ENCODE peak calls at places on chromosome 5, in nine cellular contexts. One of them, this sample, is unnamed.

GRCh38 chr5:126686451-126687126 is 85.8 kb downstream of the PHAX start:
- DNase-seq in aorta: no peak
- DNase-seq in OCI-M1: peak; percentile 0
- DNase-seq in NCI-H2081: no peak
- DNase-seq in midbrain: no peak
- DNase-seq in stimulated activated CD8-positive, alpha-beta memory T cell treated with anti-CD3 and anti-CD28 coated beads, Interleukin-4, amount 100 ng/mL, for 24 hours: no peak
- DNase-seq in osteocyte: peak; percentile 54
- DNase-seq in pancreas: no peak
- DNase-seq in naive B cell: no peak
- DNase-seq in this sample: no peak

GRCh38 chr5:102154291-102154690 is 141.8 kb downstream of the SLCO4C1 start:
- DNase-seq in NCI-H2081: no peak
- DNase-seq in pancreas: no peak
- DNase-seq in naive B cell: no peak
- DNase-seq in osteocyte: no peak
- DNase-seq in OCI-M1: no peak
- DNase-seq in midbrain: no peak
- DNase-seq in stimulated activated CD8-positive, alpha-beta memory T cell treated with anti-CD3 and anti-CD28 coated beads, Interleukin-4, amount 100 ng/mL, for 24 hours: no peak
- DNase-seq in aorta: no peak
- DNase-seq in this sample: no peak

GRCh38 chr5:76402251-76402879 is 720 bp upstream of the IQGAP2 start:
- DNase-seq in midbrain: no peak
- DNase-seq in stimulated activated CD8-positive, alpha-beta memory T cell treated with anti-CD3 and anti-CD28 coated beads, Interleukin-4, amount 100 ng/mL, for 24 hours: peak; percentile 72
- DNase-seq in aorta: no peak
- DNase-seq in OCI-M1: peak; percentile 87
- DNase-seq in NCI-H2081: no peak
- DNase-seq in naive B cell: peak; percentile 76
- DNase-seq in pancreas: no peak
- DNase-seq in osteocyte: no peak
- DNase-seq in this sample: peak; percentile 57

GRCh38 chr5:129461816-129462396 is 1.8 kb downstream of the ADAMTS19 start:
- DNase-seq in OCI-M1: no peak
- DNase-seq in osteocyte: no peak
- DNase-seq in NCI-H2081: no peak
- DNase-seq in aorta: no peak
- DNase-seq in midbrain: no peak
- DNase-seq in pancreas: no peak
- DNase-seq in naive B cell: no peak
- DNase-seq in stimulated activated CD8-positive, alpha-beta memory T cell treated with anti-CD3 and anti-CD28 coated beads, Interleukin-4, amount 100 ng/mL, for 24 hours: no peak
- DNase-seq in this sample: no peak

GRCh38 chr5:130964238-130965192 is 200.5 kb downstream of the HINT1 start:
- DNase-seq in NCI-H2081: no peak
- DNase-seq in pancreas: no peak
- DNase-seq in OCI-M1: no peak
- DNase-seq in midbrain: no peak
- DNase-seq in stimulated activated CD8-positive, alpha-beta memory T cell treated with anti-CD3 and anti-CD28 coated beads, Interleukin-4, amount 100 ng/mL, for 24 hours: no peak
- DNase-seq in naive B cell: no peak
- DNase-seq in osteocyte: no peak
- DNase-seq in aorta: no peak
- DNase-seq in this sample: no peak

GRCh38 chr5:43833966-43834365 is 231.0 kb downstream of the NNT start:
- DNase-seq in pancreas: no peak
- DNase-seq in osteocyte: no peak
- DNase-seq in midbrain: no peak
- DNase-seq in naive B cell: no peak
- DNase-seq in aorta: no peak
- DNase-seq in OCI-M1: no peak
- DNase-seq in NCI-H2081: no peak
- DNase-seq in stimulated activated CD8-positive, alpha-beta memory T cell treated with anti-CD3 and anti-CD28 coated beads, Interleukin-4, amount 100 ng/mL, for 24 hours: no peak
- DNase-seq in this sample: no peak

GRCh38 chr5:115417076-115417475 is 120.6 kb upstream of the CCDC112 start:
- DNase-seq in osteocyte: no peak
- DNase-seq in pancreas: no peak
- DNase-seq in stimulated activated CD8-positive, alpha-beta memory T cell treated with anti-CD3 and anti-CD28 coated beads, Interleukin-4, amount 100 ng/mL, for 24 hours: no peak
- DNase-seq in naive B cell: no peak
- DNase-seq in midbrain: peak; percentile 32
- DNase-seq in NCI-H2081: no peak
- DNase-seq in aorta: no peak
- DNase-seq in OCI-M1: no peak
- DNase-seq in this sample: no peak

GRCh38 chr5:108251350-108251749 is 130.5 kb downstream of the FBXL17 start:
- DNase-seq in naive B cell: no peak
- DNase-seq in pancreas: no peak
- DNase-seq in stimulated activated CD8-positive, alpha-beta memory T cell treated with anti-CD3 and anti-CD28 coated beads, Interleukin-4, amount 100 ng/mL, for 24 hours: no peak
- DNase-seq in osteocyte: no peak
- DNase-seq in NCI-H2081: no peak
- DNase-seq in OCI-M1: no peak
- DNase-seq in aorta: no peak
- DNase-seq in midbrain: no peak
- DNase-seq in this sample: no peak

GRCh38 chr5:148904440-148904839 is 78.0 kb downstream of the ADRB2 start:
- DNase-seq in midbrain: peak; percentile 65
- DNase-seq in stimulated activated CD8-positive, alpha-beta memory T cell treated with anti-CD3 and anti-CD28 coated beads, Interleukin-4, amount 100 ng/mL, for 24 hours: no peak
- DNase-seq in pancreas: no peak
- DNase-seq in naive B cell: no peak
- DNase-seq in OCI-M1: no peak
- DNase-seq in aorta: peak; percentile 83
- DNase-seq in osteocyte: no peak
- DNase-seq in NCI-H2081: no peak
- DNase-seq in this sample: peak; percentile 72

GRCh38 chr5:61538722-61539501 is 206.9 kb downstream of the ZSWIM6 start:
- DNase-seq in pancreas: no peak
- DNase-seq in stimulated activated CD8-positive, alpha-beta memory T cell treated with anti-CD3 and anti-CD28 coated beads, Interleukin-4, amount 100 ng/mL, for 24 hours: no peak
- DNase-seq in naive B cell: no peak
- DNase-seq in NCI-H2081: no peak
- DNase-seq in osteocyte: no peak
- DNase-seq in OCI-M1: no peak
- DNase-seq in midbrain: no peak
- DNase-seq in aorta: no peak
- DNase-seq in this sample: no peak

GRCh38 chr5:64914396-64914795 is 145.7 kb downstream of the CWC27 start:
- DNase-seq in pancreas: no peak
- DNase-seq in midbrain: no peak
- DNase-seq in OCI-M1: no peak
- DNase-seq in NCI-H2081: no peak
- DNase-seq in aorta: no peak
- DNase-seq in stimulated activated CD8-positive, alpha-beta memory T cell treated with anti-CD3 and anti-CD28 coated beads, Interleukin-4, amount 100 ng/mL, for 24 hours: no peak
- DNase-seq in naive B cell: no peak
- DNase-seq in osteocyte: no peak
- DNase-seq in this sample: no peak

GRCh38 chr5:31283326-31283725 is 89.8 kb downstream of the CDH6 start:
- DNase-seq in NCI-H2081: no peak
- DNase-seq in stimulated activated CD8-positive, alpha-beta memory T cell treated with anti-CD3 and anti-CD28 coated beads, Interleukin-4, amount 100 ng/mL, for 24 hours: no peak
- DNase-seq in OCI-M1: no peak
- DNase-seq in pancreas: no peak
- DNase-seq in midbrain: no peak
- DNase-seq in aorta: no peak
- DNase-seq in osteocyte: no peak
- DNase-seq in naive B cell: no peak
- DNase-seq in this sample: no peak

GRCh38 chr5:134714120-134714519 is 24.2 kb upstream of the CAMLG start:
- DNase-seq in naive B cell: no peak
- DNase-seq in osteocyte: no peak
- DNase-seq in aorta: no peak
- DNase-seq in OCI-M1: no peak
- DNase-seq in NCI-H2081: no peak
- DNase-seq in midbrain: no peak
- DNase-seq in stimulated activated CD8-positive, alpha-beta memory T cell treated with anti-CD3 and anti-CD28 coated beads, Interleukin-4, amount 100 ng/mL, for 24 hours: no peak
- DNase-seq in pancreas: no peak
- DNase-seq in this sample: no peak

GRCh38 chr5:148290271-148291195 is 21.7 kb upstream of the SPINK7 start:
- DNase-seq in stimulated activated CD8-positive, alpha-beta memory T cell treated with anti-CD3 and anti-CD28 coated beads, Interleukin-4, amount 100 ng/mL, for 24 hours: no peak
- DNase-seq in naive B cell: no peak
- DNase-seq in OCI-M1: peak; percentile 72
- DNase-seq in osteocyte: no peak
- DNase-seq in NCI-H2081: peak; percentile 21
- DNase-seq in pancreas: no peak
- DNase-seq in midbrain: peak; percentile 9
- DNase-seq in aorta: no peak
- DNase-seq in this sample: no peak

GRCh38 chr5:95960802-95961616 is 642 bp downstream of the ELL2 start:
- DNase-seq in midbrain: peak; percentile 75
- DNase-seq in NCI-H2081: peak; percentile 51
- DNase-seq in OCI-M1: peak; percentile 90
- DNase-seq in naive B cell: peak; percentile 90
- DNase-seq in aorta: peak; percentile 93
- DNase-seq in pancreas: peak; percentile 92
- DNase-seq in osteocyte: peak; percentile 96
- DNase-seq in stimulated activated CD8-positive, alpha-beta memory T cell treated with anti-CD3 and anti-CD28 coated beads, Interleukin-4, amount 100 ng/mL, for 24 hours: peak; percentile 61
- DNase-seq in this sample: peak; percentile 77

GRCh38 chr5:165108809-165109208 is 1603.4 kb downstream of the MAT2B start:
- DNase-seq in aorta: no peak
- DNase-seq in midbrain: no peak
- DNase-seq in NCI-H2081: no peak
- DNase-seq in naive B cell: no peak
- DNase-seq in pancreas: no peak
- DNase-seq in osteocyte: no peak
- DNase-seq in stimulated activated CD8-positive, alpha-beta memory T cell treated with anti-CD3 and anti-CD28 coated beads, Interleukin-4, amount 100 ng/mL, for 24 hours: no peak
- DNase-seq in OCI-M1: peak; percentile 65
- DNase-seq in this sample: no peak

GRCh38 chr5:68762201-68762600 is 331.6 kb upstream of the SLC30A5 start:
- DNase-seq in midbrain: no peak
- DNase-seq in naive B cell: no peak
- DNase-seq in pancreas: no peak
- DNase-seq in aorta: no peak
- DNase-seq in osteocyte: no peak
- DNase-seq in OCI-M1: no peak
- DNase-seq in NCI-H2081: no peak
- DNase-seq in stimulated activated CD8-positive, alpha-beta memory T cell treated with anti-CD3 and anti-CD28 coated beads, Interleukin-4, amount 100 ng/mL, for 24 hours: no peak
- DNase-seq in this sample: no peak

GRCh38 chr5:143010335-143010734 is 240.2 kb downstream of the ARHGAP26 start:
- DNase-seq in aorta: no peak
- DNase-seq in naive B cell: no peak
- DNase-seq in NCI-H2081: no peak
- DNase-seq in pancreas: no peak
- DNase-seq in osteocyte: no peak
- DNase-seq in midbrain: no peak
- DNase-seq in stimulated activated CD8-positive, alpha-beta memory T cell treated with anti-CD3 and anti-CD28 coated beads, Interleukin-4, amount 100 ng/mL, for 24 hours: no peak
- DNase-seq in OCI-M1: no peak
- DNase-seq in this sample: no peak

GRCh38 chr5:122091942-122092600 is 14.0 kb upstream of the LOX start:
- DNase-seq in pancreas: no peak
- DNase-seq in OCI-M1: peak; percentile 27
- DNase-seq in NCI-H2081: no peak
- DNase-seq in osteocyte: no peak
- DNase-seq in stimulated activated CD8-positive, alpha-beta memory T cell treated with anti-CD3 and anti-CD28 coated beads, Interleukin-4, amount 100 ng/mL, for 24 hours: no peak
- DNase-seq in naive B cell: no peak
- DNase-seq in midbrain: peak; percentile 30
- DNase-seq in aorta: no peak
- DNase-seq in this sample: no peak

GRCh38 chr5:95219411-95219810 is 65.5 kb downstream of the MCTP1 start:
- DNase-seq in OCI-M1: no peak
- DNase-seq in aorta: no peak
- DNase-seq in naive B cell: no peak
- DNase-seq in stimulated activated CD8-positive, alpha-beta memory T cell treated with anti-CD3 and anti-CD28 coated beads, Interleukin-4, amount 100 ng/mL, for 24 hours: no peak
- DNase-seq in NCI-H2081: peak; percentile 4
- DNase-seq in osteocyte: no peak
- DNase-seq in pancreas: no peak
- DNase-seq in midbrain: no peak
- DNase-seq in this sample: no peak

GRCh38 chr5:172833691-172834569 is at the start of gene ERGIC1:
- DNase-seq in NCI-H2081: peak; percentile 58
- DNase-seq in OCI-M1: peak; percentile 86
- DNase-seq in osteocyte: peak; percentile 91
- DNase-seq in naive B cell: peak; percentile 85
- DNase-seq in aorta: peak; percentile 95
- DNase-seq in midbrain: peak; percentile 88
- DNase-seq in stimulated activated CD8-positive, alpha-beta memory T cell treated with anti-CD3 and anti-CD28 coated beads, Interleukin-4, amount 100 ng/mL, for 24 hours: peak; percentile 57
- DNase-seq in pancreas: peak; percentile 93
- DNase-seq in this sample: peak; percentile 94

GRCh38 chr5:87400305-87400899 is 12.3 kb downstream of the CCNH start:
- DNase-seq in OCI-M1: peak; percentile 55
- DNase-seq in stimulated activated CD8-positive, alpha-beta memory T cell treated with anti-CD3 and anti-CD28 coated beads, Interleukin-4, amount 100 ng/mL, for 24 hours: no peak
- DNase-seq in osteocyte: no peak
- DNase-seq in NCI-H2081: peak; percentile 9
- DNase-seq in naive B cell: peak; percentile 42
- DNase-seq in pancreas: no peak
- DNase-seq in midbrain: no peak
- DNase-seq in aorta: no peak
- DNase-seq in this sample: no peak

GRCh38 chr5:66666778-66667177 is 70.6 kb downstream of the MAST4 start:
- DNase-seq in NCI-H2081: peak; percentile 84
- DNase-seq in OCI-M1: no peak
- DNase-seq in stimulated activated CD8-positive, alpha-beta memory T cell treated with anti-CD3 and anti-CD28 coated beads, Interleukin-4, amount 100 ng/mL, for 24 hours: no peak
- DNase-seq in osteocyte: no peak
- DNase-seq in pancreas: peak; percentile 57
- DNase-seq in aorta: no peak
- DNase-seq in midbrain: no peak
- DNase-seq in naive B cell: no peak
- DNase-seq in this sample: no peak

GRCh38 chr5:61953913-61954312 is 352.1 kb upstream of the KIF2A start:
- DNase-seq in stimulated activated CD8-positive, alpha-beta memory T cell treated with anti-CD3 and anti-CD28 coated beads, Interleukin-4, amount 100 ng/mL, for 24 hours: no peak
- DNase-seq in pancreas: no peak
- DNase-seq in midbrain: no peak
- DNase-seq in osteocyte: no peak
- DNase-seq in aorta: no peak
- DNase-seq in OCI-M1: no peak
- DNase-seq in naive B cell: no peak
- DNase-seq in NCI-H2081: no peak
- DNase-seq in this sample: no peak

GRCh38 chr5:126723643-126724042 is 53.3 kb upstream of the LMNB1 start:
- DNase-seq in osteocyte: no peak
- DNase-seq in pancreas: no peak
- DNase-seq in midbrain: no peak
- DNase-seq in aorta: no peak
- DNase-seq in naive B cell: no peak
- DNase-seq in stimulated activated CD8-positive, alpha-beta memory T cell treated with anti-CD3 and anti-CD28 coated beads, Interleukin-4, amount 100 ng/mL, for 24 hours: no peak
- DNase-seq in NCI-H2081: no peak
- DNase-seq in OCI-M1: no peak
- DNase-seq in this sample: no peak

GRCh38 chr5:42970636-42971559 is 69.2 kb downstream of the ANXA2R start:
- DNase-seq in osteocyte: no peak
- DNase-seq in aorta: no peak
- DNase-seq in OCI-M1: no peak
- DNase-seq in NCI-H2081: no peak
- DNase-seq in stimulated activated CD8-positive, alpha-beta memory T cell treated with anti-CD3 and anti-CD28 coated beads, Interleukin-4, amount 100 ng/mL, for 24 hours: no peak
- DNase-seq in midbrain: no peak
- DNase-seq in naive B cell: no peak
- DNase-seq in pancreas: no peak
- DNase-seq in this sample: no peak

GRCh38 chr5:171897231-171897630 is 109.2 kb downstream of the FBXW11 start:
- DNase-seq in stimulated activated CD8-positive, alpha-beta memory T cell treated with anti-CD3 and anti-CD28 coated beads, Interleukin-4, amount 100 ng/mL, for 24 hours: peak; percentile 4
- DNase-seq in OCI-M1: no peak
- DNase-seq in naive B cell: no peak
- DNase-seq in midbrain: no peak
- DNase-seq in osteocyte: no peak
- DNase-seq in NCI-H2081: no peak
- DNase-seq in aorta: no peak
- DNase-seq in pancreas: no peak
- DNase-seq in this sample: no peak

This sample was measured in left lobe of liver.